ENCODE peak calls at places on chromosomes 1 and 21, in eight cellular contexts. One of them, this sample, is unnamed.

GRCh38 chr1:229381234-229381633 is 38.4 kb upstream of the CCSAP start:
- DNase-seq in activated CD4-positive, alpha-beta T cell treated with anti-CD3 and anti-CD28 coated beads for 48 hours: no peak
- DNase-seq in stimulated activated CD8-positive, alpha-beta memory T cell treated with anti-CD3 and anti-CD28 coated beads, Interleukin-12 subunit alpha, Interleukin-12 subunit beta, amount 100 ng/mL, for 1 hour: no peak
- DNase-seq in T-helper 1 cell: no peak
- DNase-seq in AG09309: no peak
- DNase-seq in activated naive CD8-positive, alpha-beta T cell treated with anti-CD3 and anti-CD28 coated beads for 36 hours: no peak
- DNase-seq in NCI-H1694: no peak
- DNase-seq in naive thymus-derived CD8-positive, alpha-beta T cell: no peak
- DNase-seq in this sample: no peak

GRCh38 chr1:27503033-27503432 is 13.1 kb upstream of the WASF2 start:
- DNase-seq in activated CD4-positive, alpha-beta T cell treated with anti-CD3 and anti-CD28 coated beads for 48 hours: no peak
- DNase-seq in stimulated activated CD8-positive, alpha-beta memory T cell treated with anti-CD3 and anti-CD28 coated beads, Interleukin-12 subunit alpha, Interleukin-12 subunit beta, amount 100 ng/mL, for 1 hour: no peak
- DNase-seq in T-helper 1 cell: no peak
- DNase-seq in AG09309: no peak
- DNase-seq in activated naive CD8-positive, alpha-beta T cell treated with anti-CD3 and anti-CD28 coated beads for 36 hours: no peak
- DNase-seq in NCI-H1694: no peak
- DNase-seq in naive thymus-derived CD8-positive, alpha-beta T cell: no peak
- DNase-seq in this sample: no peak

GRCh38 chr1:2389644-2390043 is 1.7 kb downstream of the MORN1 start:
- DNase-seq in activated CD4-positive, alpha-beta T cell treated with anti-CD3 and anti-CD28 coated beads for 48 hours: no peak
- DNase-seq in stimulated activated CD8-positive, alpha-beta memory T cell treated with anti-CD3 and anti-CD28 coated beads, Interleukin-12 subunit alpha, Interleukin-12 subunit beta, amount 100 ng/mL, for 1 hour: no peak
- DNase-seq in T-helper 1 cell: no peak
- DNase-seq in AG09309: no peak
- DNase-seq in activated naive CD8-positive, alpha-beta T cell treated with anti-CD3 and anti-CD28 coated beads for 36 hours: no peak
- DNase-seq in NCI-H1694: no peak
- DNase-seq in naive thymus-derived CD8-positive, alpha-beta T cell: no peak
- DNase-seq in this sample: no peak

GRCh38 chr1:211783897-211784296 is 46.7 kb downstream of the LPGAT1 start:
- DNase-seq in activated CD4-positive, alpha-beta T cell treated with anti-CD3 and anti-CD28 coated beads for 48 hours: no peak
- DNase-seq in stimulated activated CD8-positive, alpha-beta memory T cell treated with anti-CD3 and anti-CD28 coated beads, Interleukin-12 subunit alpha, Interleukin-12 subunit beta, amount 100 ng/mL, for 1 hour: no peak
- DNase-seq in T-helper 1 cell: no peak
- DNase-seq in AG09309: no peak
- DNase-seq in activated naive CD8-positive, alpha-beta T cell treated with anti-CD3 and anti-CD28 coated beads for 36 hours: no peak
- DNase-seq in NCI-H1694: no peak
- DNase-seq in naive thymus-derived CD8-positive, alpha-beta T cell: no peak
- DNase-seq in this sample: no peak

GRCh38 chr1:207956976-207957375 is 46.1 kb upstream of the CD34 start:
- DNase-seq in activated CD4-positive, alpha-beta T cell treated with anti-CD3 and anti-CD28 coated beads for 48 hours: no peak
- DNase-seq in stimulated activated CD8-positive, alpha-beta memory T cell treated with anti-CD3 and anti-CD28 coated beads, Interleukin-12 subunit alpha, Interleukin-12 subunit beta, amount 100 ng/mL, for 1 hour: no peak
- DNase-seq in T-helper 1 cell: no peak
- DNase-seq in AG09309: no peak
- DNase-seq in activated naive CD8-positive, alpha-beta T cell treated with anti-CD3 and anti-CD28 coated beads for 36 hours: no peak
- DNase-seq in NCI-H1694: no peak
- DNase-seq in naive thymus-derived CD8-positive, alpha-beta T cell: no peak
- DNase-seq in this sample: no peak

GRCh38 chr1:17010601-17011438 is 908 bp downstream of the ATP13A2 start:
- DNase-seq in activated CD4-positive, alpha-beta T cell treated with anti-CD3 and anti-CD28 coated beads for 48 hours: peak; percentile 15
- DNase-seq in stimulated activated CD8-positive, alpha-beta memory T cell treated with anti-CD3 and anti-CD28 coated beads, Interleukin-12 subunit alpha, Interleukin-12 subunit beta, amount 100 ng/mL, for 1 hour: no peak
- DNase-seq in T-helper 1 cell: no peak
- DNase-seq in AG09309: no peak
- DNase-seq in activated naive CD8-positive, alpha-beta T cell treated with anti-CD3 and anti-CD28 coated beads for 36 hours: no peak
- DNase-seq in NCI-H1694: no peak
- DNase-seq in naive thymus-derived CD8-positive, alpha-beta T cell: no peak
- DNase-seq in this sample: peak; percentile 28

GRCh38 chr1:101200513-101200912 is 36.3 kb upstream of the S1PR1 start:
- DNase-seq in activated CD4-positive, alpha-beta T cell treated with anti-CD3 and anti-CD28 coated beads for 48 hours: no peak
- DNase-seq in stimulated activated CD8-positive, alpha-beta memory T cell treated with anti-CD3 and anti-CD28 coated beads, Interleukin-12 subunit alpha, Interleukin-12 subunit beta, amount 100 ng/mL, for 1 hour: no peak
- DNase-seq in T-helper 1 cell: no peak
- DNase-seq in AG09309: peak; percentile 70
- DNase-seq in activated naive CD8-positive, alpha-beta T cell treated with anti-CD3 and anti-CD28 coated beads for 36 hours: no peak
- DNase-seq in NCI-H1694: no peak
- DNase-seq in naive thymus-derived CD8-positive, alpha-beta T cell: no peak
- DNase-seq in this sample: no peak

GRCh38 chr1:193609592-193609991 is 423.2 kb upstream of the B3GALT2 start:
- DNase-seq in activated CD4-positive, alpha-beta T cell treated with anti-CD3 and anti-CD28 coated beads for 48 hours: no peak
- DNase-seq in stimulated activated CD8-positive, alpha-beta memory T cell treated with anti-CD3 and anti-CD28 coated beads, Interleukin-12 subunit alpha, Interleukin-12 subunit beta, amount 100 ng/mL, for 1 hour: no peak
- DNase-seq in T-helper 1 cell: no peak
- DNase-seq in AG09309: no peak
- DNase-seq in activated naive CD8-positive, alpha-beta T cell treated with anti-CD3 and anti-CD28 coated beads for 36 hours: no peak
- DNase-seq in NCI-H1694: no peak
- DNase-seq in naive thymus-derived CD8-positive, alpha-beta T cell: no peak
- DNase-seq in this sample: no peak

GRCh38 chr1:180248176-180248575 is 18.1 kb downstream of the LHX4 start:
- DNase-seq in activated CD4-positive, alpha-beta T cell treated with anti-CD3 and anti-CD28 coated beads for 48 hours: no peak
- DNase-seq in stimulated activated CD8-positive, alpha-beta memory T cell treated with anti-CD3 and anti-CD28 coated beads, Interleukin-12 subunit alpha, Interleukin-12 subunit beta, amount 100 ng/mL, for 1 hour: no peak
- DNase-seq in T-helper 1 cell: no peak
- DNase-seq in AG09309: no peak
- DNase-seq in activated naive CD8-positive, alpha-beta T cell treated with anti-CD3 and anti-CD28 coated beads for 36 hours: no peak
- DNase-seq in NCI-H1694: no peak
- DNase-seq in naive thymus-derived CD8-positive, alpha-beta T cell: no peak
- DNase-seq in this sample: no peak

GRCh38 chr1:235999259-235999925 is 65.5 kb downstream of the NID1 start:
- DNase-seq in activated CD4-positive, alpha-beta T cell treated with anti-CD3 and anti-CD28 coated beads for 48 hours: peak; percentile 77
- DNase-seq in stimulated activated CD8-positive, alpha-beta memory T cell treated with anti-CD3 and anti-CD28 coated beads, Interleukin-12 subunit alpha, Interleukin-12 subunit beta, amount 100 ng/mL, for 1 hour: peak; percentile 51
- DNase-seq in T-helper 1 cell: peak; percentile 68
- DNase-seq in AG09309: no peak
- DNase-seq in activated naive CD8-positive, alpha-beta T cell treated with anti-CD3 and anti-CD28 coated beads for 36 hours: peak; percentile 73
- DNase-seq in NCI-H1694: no peak
- DNase-seq in naive thymus-derived CD8-positive, alpha-beta T cell: peak; percentile 18
- DNase-seq in this sample: peak; percentile 80

GRCh38 chr1:214632091-214632490 is 29.1 kb downstream of the CENPF start:
- DNase-seq in activated CD4-positive, alpha-beta T cell treated with anti-CD3 and anti-CD28 coated beads for 48 hours: no peak
- DNase-seq in stimulated activated CD8-positive, alpha-beta memory T cell treated with anti-CD3 and anti-CD28 coated beads, Interleukin-12 subunit alpha, Interleukin-12 subunit beta, amount 100 ng/mL, for 1 hour: peak; percentile 3
- DNase-seq in T-helper 1 cell: no peak
- DNase-seq in AG09309: no peak
- DNase-seq in activated naive CD8-positive, alpha-beta T cell treated with anti-CD3 and anti-CD28 coated beads for 36 hours: no peak
- DNase-seq in NCI-H1694: no peak
- DNase-seq in naive thymus-derived CD8-positive, alpha-beta T cell: peak; percentile 58
- DNase-seq in this sample: no peak

GRCh38 chr1:61083014-61083798 is 845 bp downstream of the NFIA start:
- DNase-seq in activated CD4-positive, alpha-beta T cell treated with anti-CD3 and anti-CD28 coated beads for 48 hours: peak; percentile 7
- DNase-seq in stimulated activated CD8-positive, alpha-beta memory T cell treated with anti-CD3 and anti-CD28 coated beads, Interleukin-12 subunit alpha, Interleukin-12 subunit beta, amount 100 ng/mL, for 1 hour: no peak
- DNase-seq in T-helper 1 cell: no peak
- DNase-seq in AG09309: no peak
- DNase-seq in activated naive CD8-positive, alpha-beta T cell treated with anti-CD3 and anti-CD28 coated beads for 36 hours: no peak
- DNase-seq in NCI-H1694: no peak
- DNase-seq in naive thymus-derived CD8-positive, alpha-beta T cell: no peak
- DNase-seq in this sample: peak; percentile 5

GRCh38 chr1:96370752-96371151 is 350.8 kb upstream of the PTBP2 start:
- DNase-seq in activated CD4-positive, alpha-beta T cell treated with anti-CD3 and anti-CD28 coated beads for 48 hours: no peak
- DNase-seq in stimulated activated CD8-positive, alpha-beta memory T cell treated with anti-CD3 and anti-CD28 coated beads, Interleukin-12 subunit alpha, Interleukin-12 subunit beta, amount 100 ng/mL, for 1 hour: no peak
- DNase-seq in T-helper 1 cell: no peak
- DNase-seq in AG09309: peak; percentile 67
- DNase-seq in activated naive CD8-positive, alpha-beta T cell treated with anti-CD3 and anti-CD28 coated beads for 36 hours: no peak
- DNase-seq in NCI-H1694: no peak
- DNase-seq in naive thymus-derived CD8-positive, alpha-beta T cell: no peak
- DNase-seq in this sample: no peak

GRCh38 chr1:40723196-40723955 is 31.9 kb downstream of the NFYC start:
- DNase-seq in activated CD4-positive, alpha-beta T cell treated with anti-CD3 and anti-CD28 coated beads for 48 hours: no peak
- DNase-seq in stimulated activated CD8-positive, alpha-beta memory T cell treated with anti-CD3 and anti-CD28 coated beads, Interleukin-12 subunit alpha, Interleukin-12 subunit beta, amount 100 ng/mL, for 1 hour: no peak
- DNase-seq in T-helper 1 cell: no peak
- DNase-seq in AG09309: no peak
- DNase-seq in activated naive CD8-positive, alpha-beta T cell treated with anti-CD3 and anti-CD28 coated beads for 36 hours: no peak
- DNase-seq in NCI-H1694: no peak
- DNase-seq in naive thymus-derived CD8-positive, alpha-beta T cell: no peak
- DNase-seq in this sample: no peak

GRCh38 chr21:32929633-32930038 is 96.1 kb upstream of the OLIG2 start:
- DNase-seq in activated CD4-positive, alpha-beta T cell treated with anti-CD3 and anti-CD28 coated beads for 48 hours: peak; percentile 14
- DNase-seq in stimulated activated CD8-positive, alpha-beta memory T cell treated with anti-CD3 and anti-CD28 coated beads, Interleukin-12 subunit alpha, Interleukin-12 subunit beta, amount 100 ng/mL, for 1 hour: no peak
- DNase-seq in T-helper 1 cell: no peak
- DNase-seq in AG09309: no peak
- DNase-seq in activated naive CD8-positive, alpha-beta T cell treated with anti-CD3 and anti-CD28 coated beads for 36 hours: peak; percentile 11
- DNase-seq in NCI-H1694: no peak
- DNase-seq in naive thymus-derived CD8-positive, alpha-beta T cell: no peak
- DNase-seq in this sample: peak; percentile 22

GRCh38 chr1:208717490-208717889 is 473.3 kb upstream of the PLXNA2 start:
- DNase-seq in activated CD4-positive, alpha-beta T cell treated with anti-CD3 and anti-CD28 coated beads for 48 hours: no peak
- DNase-seq in stimulated activated CD8-positive, alpha-beta memory T cell treated with anti-CD3 and anti-CD28 coated beads, Interleukin-12 subunit alpha, Interleukin-12 subunit beta, amount 100 ng/mL, for 1 hour: no peak
- DNase-seq in T-helper 1 cell: no peak
- DNase-seq in AG09309: no peak
- DNase-seq in activated naive CD8-positive, alpha-beta T cell treated with anti-CD3 and anti-CD28 coated beads for 36 hours: no peak
- DNase-seq in NCI-H1694: no peak
- DNase-seq in naive thymus-derived CD8-positive, alpha-beta T cell: no peak
- DNase-seq in this sample: no peak

GRCh38 chr1:24773618-24774017 is 28.4 kb downstream of the CLIC4 start:
- DNase-seq in activated CD4-positive, alpha-beta T cell treated with anti-CD3 and anti-CD28 coated beads for 48 hours: no peak
- DNase-seq in stimulated activated CD8-positive, alpha-beta memory T cell treated with anti-CD3 and anti-CD28 coated beads, Interleukin-12 subunit alpha, Interleukin-12 subunit beta, amount 100 ng/mL, for 1 hour: no peak
- DNase-seq in T-helper 1 cell: no peak
- DNase-seq in AG09309: no peak
- DNase-seq in activated naive CD8-positive, alpha-beta T cell treated with anti-CD3 and anti-CD28 coated beads for 36 hours: no peak
- DNase-seq in NCI-H1694: no peak
- DNase-seq in naive thymus-derived CD8-positive, alpha-beta T cell: no peak
- DNase-seq in this sample: no peak

GRCh38 chr1:205961970-205962820 is 18.9 kb upstream of the SLC26A9 start:
- DNase-seq in activated CD4-positive, alpha-beta T cell treated with anti-CD3 and anti-CD28 coated beads for 48 hours: no peak
- DNase-seq in stimulated activated CD8-positive, alpha-beta memory T cell treated with anti-CD3 and anti-CD28 coated beads, Interleukin-12 subunit alpha, Interleukin-12 subunit beta, amount 100 ng/mL, for 1 hour: no peak
- DNase-seq in T-helper 1 cell: no peak
- DNase-seq in AG09309: no peak
- DNase-seq in activated naive CD8-positive, alpha-beta T cell treated with anti-CD3 and anti-CD28 coated beads for 36 hours: no peak
- DNase-seq in NCI-H1694: no peak
- DNase-seq in naive thymus-derived CD8-positive, alpha-beta T cell: no peak
- DNase-seq in this sample: no peak

GRCh38 chr1:43522776-43523480 is 7.8 kb upstream of the PTPRF start:
- DNase-seq in activated CD4-positive, alpha-beta T cell treated with anti-CD3 and anti-CD28 coated beads for 48 hours: no peak
- DNase-seq in stimulated activated CD8-positive, alpha-beta memory T cell treated with anti-CD3 and anti-CD28 coated beads, Interleukin-12 subunit alpha, Interleukin-12 subunit beta, amount 100 ng/mL, for 1 hour: no peak
- DNase-seq in T-helper 1 cell: no peak
- DNase-seq in AG09309: peak; percentile 38
- DNase-seq in activated naive CD8-positive, alpha-beta T cell treated with anti-CD3 and anti-CD28 coated beads for 36 hours: no peak
- DNase-seq in NCI-H1694: no peak
- DNase-seq in naive thymus-derived CD8-positive, alpha-beta T cell: no peak
- DNase-seq in this sample: no peak

GRCh38 chr1:77866296-77866695 is 22.1 kb upstream of the NEXN start:
- DNase-seq in activated CD4-positive, alpha-beta T cell treated with anti-CD3 and anti-CD28 coated beads for 48 hours: no peak
- DNase-seq in stimulated activated CD8-positive, alpha-beta memory T cell treated with anti-CD3 and anti-CD28 coated beads, Interleukin-12 subunit alpha, Interleukin-12 subunit beta, amount 100 ng/mL, for 1 hour: no peak
- DNase-seq in T-helper 1 cell: no peak
- DNase-seq in AG09309: no peak
- DNase-seq in activated naive CD8-positive, alpha-beta T cell treated with anti-CD3 and anti-CD28 coated beads for 36 hours: no peak
- DNase-seq in NCI-H1694: no peak
- DNase-seq in naive thymus-derived CD8-positive, alpha-beta T cell: no peak
- DNase-seq in this sample: no peak

GRCh38 chr1:224769987-224770693 is 154.0 kb downstream of the CNIH3 start:
- DNase-seq in activated CD4-positive, alpha-beta T cell treated with anti-CD3 and anti-CD28 coated beads for 48 hours: no peak
- DNase-seq in stimulated activated CD8-positive, alpha-beta memory T cell treated with anti-CD3 and anti-CD28 coated beads, Interleukin-12 subunit alpha, Interleukin-12 subunit beta, amount 100 ng/mL, for 1 hour: no peak
- DNase-seq in T-helper 1 cell: no peak
- DNase-seq in AG09309: peak; percentile 32
- DNase-seq in activated naive CD8-positive, alpha-beta T cell treated with anti-CD3 and anti-CD28 coated beads for 36 hours: no peak
- DNase-seq in NCI-H1694: no peak
- DNase-seq in naive thymus-derived CD8-positive, alpha-beta T cell: no peak
- DNase-seq in this sample: no peak

GRCh38 chr1:163410073-163410522 is 88.3 kb downstream of the NUF2 start:
- DNase-seq in activated CD4-positive, alpha-beta T cell treated with anti-CD3 and anti-CD28 coated beads for 48 hours: peak; percentile 47
- DNase-seq in stimulated activated CD8-positive, alpha-beta memory T cell treated with anti-CD3 and anti-CD28 coated beads, Interleukin-12 subunit alpha, Interleukin-12 subunit beta, amount 100 ng/mL, for 1 hour: peak; percentile 10
- DNase-seq in T-helper 1 cell: no peak
- DNase-seq in AG09309: peak; percentile 11
- DNase-seq in activated naive CD8-positive, alpha-beta T cell treated with anti-CD3 and anti-CD28 coated beads for 36 hours: peak; percentile 9
- DNase-seq in NCI-H1694: peak; percentile 76
- DNase-seq in naive thymus-derived CD8-positive, alpha-beta T cell: no peak
- DNase-seq in this sample: peak; percentile 63

GRCh38 chr1:10606070-10606469 is 131.3 kb downstream of the PEX14 start:
- DNase-seq in activated CD4-positive, alpha-beta T cell treated with anti-CD3 and anti-CD28 coated beads for 48 hours: no peak
- DNase-seq in stimulated activated CD8-positive, alpha-beta memory T cell treated with anti-CD3 and anti-CD28 coated beads, Interleukin-12 subunit alpha, Interleukin-12 subunit beta, amount 100 ng/mL, for 1 hour: no peak
- DNase-seq in T-helper 1 cell: no peak
- DNase-seq in AG09309: no peak
- DNase-seq in activated naive CD8-positive, alpha-beta T cell treated with anti-CD3 and anti-CD28 coated beads for 36 hours: no peak
- DNase-seq in NCI-H1694: no peak
- DNase-seq in naive thymus-derived CD8-positive, alpha-beta T cell: no peak
- DNase-seq in this sample: no peak

GRCh38 chr1:39947265-39947664 is 7.7 kb upstream of the MFSD2A start:
- DNase-seq in activated CD4-positive, alpha-beta T cell treated with anti-CD3 and anti-CD28 coated beads for 48 hours: no peak
- DNase-seq in stimulated activated CD8-positive, alpha-beta memory T cell treated with anti-CD3 and anti-CD28 coated beads, Interleukin-12 subunit alpha, Interleukin-12 subunit beta, amount 100 ng/mL, for 1 hour: no peak
- DNase-seq in T-helper 1 cell: no peak
- DNase-seq in AG09309: no peak
- DNase-seq in activated naive CD8-positive, alpha-beta T cell treated with anti-CD3 and anti-CD28 coated beads for 36 hours: no peak
- DNase-seq in NCI-H1694: no peak
- DNase-seq in naive thymus-derived CD8-positive, alpha-beta T cell: no peak
- DNase-seq in this sample: no peak

GRCh38 chr1:29853716-29854330 is 617.5 kb downstream of the PTPRU start:
- DNase-seq in activated CD4-positive, alpha-beta T cell treated with anti-CD3 and anti-CD28 coated beads for 48 hours: no peak
- DNase-seq in stimulated activated CD8-positive, alpha-beta memory T cell treated with anti-CD3 and anti-CD28 coated beads, Interleukin-12 subunit alpha, Interleukin-12 subunit beta, amount 100 ng/mL, for 1 hour: no peak
- DNase-seq in T-helper 1 cell: no peak
- DNase-seq in AG09309: no peak
- DNase-seq in activated naive CD8-positive, alpha-beta T cell treated with anti-CD3 and anti-CD28 coated beads for 36 hours: no peak
- DNase-seq in NCI-H1694: no peak
- DNase-seq in naive thymus-derived CD8-positive, alpha-beta T cell: no peak
- DNase-seq in this sample: no peak

GRCh38 chr1:96220644-96221043 is 500.9 kb upstream of the PTBP2 start:
- DNase-seq in activated CD4-positive, alpha-beta T cell treated with anti-CD3 and anti-CD28 coated beads for 48 hours: no peak
- DNase-seq in stimulated activated CD8-positive, alpha-beta memory T cell treated with anti-CD3 and anti-CD28 coated beads, Interleukin-12 subunit alpha, Interleukin-12 subunit beta, amount 100 ng/mL, for 1 hour: no peak
- DNase-seq in T-helper 1 cell: no peak
- DNase-seq in AG09309: no peak
- DNase-seq in activated naive CD8-positive, alpha-beta T cell treated with anti-CD3 and anti-CD28 coated beads for 36 hours: no peak
- DNase-seq in NCI-H1694: no peak
- DNase-seq in naive thymus-derived CD8-positive, alpha-beta T cell: no peak
- DNase-seq in this sample: no peak

GRCh38 chr1:207248544-207249206 is 72.8 kb upstream of the CD55 start:
- DNase-seq in activated CD4-positive, alpha-beta T cell treated with anti-CD3 and anti-CD28 coated beads for 48 hours: no peak
- DNase-seq in stimulated activated CD8-positive, alpha-beta memory T cell treated with anti-CD3 and anti-CD28 coated beads, Interleukin-12 subunit alpha, Interleukin-12 subunit beta, amount 100 ng/mL, for 1 hour: no peak
- DNase-seq in T-helper 1 cell: no peak
- DNase-seq in AG09309: no peak
- DNase-seq in activated naive CD8-positive, alpha-beta T cell treated with anti-CD3 and anti-CD28 coated beads for 36 hours: no peak
- DNase-seq in NCI-H1694: no peak
- DNase-seq in naive thymus-derived CD8-positive, alpha-beta T cell: no peak
- DNase-seq in this sample: no peak